ENCODE peak calls at places on chromosomes 5 and 9, in four cellular contexts. Z, B, J and V are unnamed samples.

GRCh38 chr9:6054280-6055099 is 39.1 kb upstream of the RANBP6 start:
- DNase-seq in Z (no peak), B (peak; percentile 65), J (peak; percentile 45), V (peak; percentile 78)

GRCh38 chr9:10130061-10130675 is 482.6 kb downstream of the PTPRD start:
- DNase-seq in Z (no peak), B (no peak), J (no peak), V (no peak)

GRCh38 chr5:177304392-177305119 is 957 bp downstream of the PRELID1 start:
- DNase-seq in Z (no peak), B (peak; percentile 55), J (peak; percentile 52), V (no peak)

GRCh38 chr5:109411627-109412026 is 1.9 kb upstream of the PJA2 start:
- DNase-seq in Z (no peak), B (no peak), J (peak; percentile 21), V (peak; percentile 24)

GRCh38 chr9:437066-438015 is 222.7 kb downstream of the DOCK8 start:
- DNase-seq in Z (no peak), B (no peak), J (no peak), V (no peak)

GRCh38 chr5:158943057-158943456 is 156.7 kb downstream of the EBF1 start:
- DNase-seq in Z (no peak), B (peak; percentile 18), J (no peak), V (peak; percentile 16)

GRCh38 chr5:128551476-128551875 is 13.4 kb upstream of the FBN2 start:
- DNase-seq in Z (no peak), B (no peak), J (no peak), V (no peak)

GRCh38 chr9:88106492-88106891 is 31.8 kb downstream of the SPATA31C2 start:
- DNase-seq in Z (no peak), B (no peak), J (no peak), V (peak; percentile 54)

GRCh38 chr5:55426455-55426854 is 108.3 kb downstream of the PLPP1 start:
- DNase-seq in Z (no peak), B (no peak), J (no peak), V (no peak)

GRCh38 chr9:81080900-81081299 is 608.4 kb downstream of the TLE1 start:
- DNase-seq in Z (no peak), B (no peak), J (no peak), V (no peak)

GRCh38 chr5:136035837-136036236 is 7.0 kb downstream of the TGFBI start:
- DNase-seq in Z (no peak), B (no peak), J (no peak), V (no peak)

GRCh38 chr9:136056546-136057235 is 38.4 kb downstream of the NACC2 start:
- DNase-seq in Z (no peak), B (no peak), J (no peak), V (no peak)

GRCh38 chr5:68216737-68217231 is 1.2 kb downstream of the PIK3R1 start:
- DNase-seq in Z (no peak), B (no peak), J (no peak), V (no peak)

GRCh38 chr5:14743601-14744295 is 79.2 kb downstream of the OTULIN start:
- DNase-seq in Z (no peak), B (no peak), J (no peak), V (no peak)

GRCh38 chr5:178786859-178787499 is 56.5 kb upstream of the ZNF354A start:
- DNase-seq in Z (no peak), B (peak; percentile 28), J (no peak), V (no peak)

GRCh38 chr9:69470186-69470977 is 145.4 kb downstream of the ENTREP1 start:
- DNase-seq in Z (no peak), B (peak; percentile 28), J (no peak), V (no peak)

GRCh38 chr9:82650368-82650767 is 412.6 kb downstream of the RASEF start:
- DNase-seq in Z (no peak), B (no peak), J (no peak), V (no peak)

GRCh38 chr5:82985763-82986162 is 91.4 kb downstream of the TMEM167A start:
- DNase-seq in Z (no peak), B (peak; percentile 68), J (no peak), V (no peak)

GRCh38 chr5:35856186-35857003 is at the start of gene IL7R:
- DNase-seq in Z (no peak), B (no peak), J (no peak), V (no peak)

GRCh38 chr5:25020454-25020853 is 375.7 kb upstream of the CDH10 start:
- DNase-seq in Z (no peak), B (no peak), J (no peak), V (no peak)

GRCh38 chr9:38681747-38682227 is 38.1 kb downstream of the FAM240B start:
- DNase-seq in Z (no peak), B (no peak), J (no peak), V (no peak)

GRCh38 chr5:73288803-73289720 is 116.1 kb downstream of the TMEM174 start:
- DNase-seq in Z (no peak), B (no peak), J (no peak), V (no peak)

GRCh38 chr9:113589890-113590289 is 126.4 kb downstream of the RGS3 start:
- DNase-seq in Z (no peak), B (peak; percentile 35), J (no peak), V (no peak)
- TF ChIP-seq CEBPB in Z (no peak), B (no peak), J (no peak), V (no peak)

GRCh38 chr9:84974258-84974657 is 304.7 kb downstream of the NTRK2 start:
- DNase-seq in Z (no peak), B (no peak), J (no peak), V (no peak)

GRCh38 chr9:84966876-84967830 is 297.6 kb downstream of the NTRK2 start:
- DNase-seq in Z (no peak), B (peak; percentile 4), J (peak; percentile 12), V (no peak)

GRCh38 chr9:84969084-84969483 is 299.6 kb downstream of the NTRK2 start:
- DNase-seq in Z (no peak), B (no peak), J (no peak), V (no peak)

GRCh38 chr9:84969736-84970135 is 300.2 kb downstream of the NTRK2 start:
- DNase-seq in Z (no peak), B (no peak), J (no peak), V (no peak)

DNA sequence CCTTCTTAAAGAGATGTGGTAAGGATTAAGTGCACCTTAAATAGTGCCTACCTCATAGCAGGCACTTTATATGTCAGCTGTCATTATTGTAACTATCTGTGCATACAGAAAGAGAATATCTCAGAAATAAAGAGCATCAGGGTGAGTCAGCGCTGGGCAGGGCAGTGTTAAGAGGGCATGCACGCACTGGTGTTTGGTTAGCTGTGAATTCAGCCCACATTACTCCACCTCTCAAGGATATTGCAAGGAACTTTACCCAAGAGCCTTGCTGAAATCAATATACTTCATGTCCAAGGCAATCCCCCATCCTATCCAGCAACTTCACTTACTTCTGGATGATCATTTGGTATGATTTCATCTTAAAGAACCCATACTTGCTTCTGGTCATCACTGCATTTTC is 300.9 kb downstream of the NTRK2 start:
- DNase-seq in Z (no peak), B (no peak), J (no peak), V (no peak)
- TF ChIP-seq ZBTB33 in Z (no peak), B (no peak), J (no peak), V (no peak)

DNA sequence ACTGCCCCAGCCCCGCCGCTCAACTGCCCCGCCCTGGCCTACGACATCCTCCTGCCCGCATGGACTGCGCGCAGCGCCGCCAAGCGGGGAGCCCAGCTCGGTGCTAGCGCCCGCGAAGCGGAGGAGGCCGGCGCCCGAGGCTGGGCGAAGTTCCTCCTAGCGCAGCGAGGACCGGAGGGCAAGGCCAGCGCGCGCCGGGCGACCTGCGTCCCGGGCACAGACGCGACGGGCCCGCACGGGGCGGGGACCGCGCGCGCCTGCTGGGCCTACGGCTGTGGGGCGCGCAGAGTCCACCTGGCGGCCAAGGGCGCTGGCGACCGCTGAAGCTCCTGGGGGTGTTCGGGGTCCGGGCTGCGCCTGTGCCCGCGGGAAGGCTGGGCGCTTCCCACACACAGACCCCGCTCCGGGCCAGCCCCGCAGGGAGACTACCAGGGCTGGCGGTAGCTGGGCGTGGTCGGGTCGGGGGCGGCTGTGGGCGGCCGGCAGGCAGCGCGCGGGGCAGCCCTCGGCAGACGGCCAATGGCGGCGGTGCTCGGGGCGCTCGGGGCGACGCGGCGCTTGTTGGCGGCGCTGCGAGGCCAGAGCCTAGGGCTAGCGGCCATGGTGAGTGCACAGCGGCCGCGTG is at the start of gene PCBD2:
- DNase-seq in Z (peak; percentile 73), B (peak; percentile 80), J (peak; percentile 94), V (peak; percentile 83)
- TF ChIP-seq POLR2A in Z (peak; percentile 82), B (peak; percentile 74), J (peak; percentile 68), V (peak; percentile 53)

DNA sequence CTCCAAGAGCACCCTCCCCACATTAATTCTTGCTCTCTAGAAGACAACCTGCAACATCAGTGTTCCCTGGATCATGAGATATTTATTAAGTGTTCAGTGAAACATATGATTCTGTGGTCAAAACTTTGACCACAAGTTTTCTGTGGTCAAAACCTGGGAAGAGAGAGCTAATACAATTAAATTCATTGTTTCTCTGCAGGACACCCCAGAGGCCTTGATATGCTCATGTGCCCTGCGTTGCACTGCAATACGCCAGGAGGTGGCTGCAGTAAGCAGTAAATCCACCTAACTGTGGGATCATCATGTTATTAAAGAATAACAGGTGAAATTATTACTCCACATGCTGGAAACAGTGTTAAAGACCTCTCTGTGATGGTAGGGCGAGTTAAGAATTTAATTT is 109.3 kb upstream of the SPDL1 start:
- DNase-seq in Z (no peak), B (no peak), J (no peak), V (no peak)
- TF ChIP-seq CEBPB in Z (no peak), B (no peak), J (no peak), V (no peak)

DNA sequence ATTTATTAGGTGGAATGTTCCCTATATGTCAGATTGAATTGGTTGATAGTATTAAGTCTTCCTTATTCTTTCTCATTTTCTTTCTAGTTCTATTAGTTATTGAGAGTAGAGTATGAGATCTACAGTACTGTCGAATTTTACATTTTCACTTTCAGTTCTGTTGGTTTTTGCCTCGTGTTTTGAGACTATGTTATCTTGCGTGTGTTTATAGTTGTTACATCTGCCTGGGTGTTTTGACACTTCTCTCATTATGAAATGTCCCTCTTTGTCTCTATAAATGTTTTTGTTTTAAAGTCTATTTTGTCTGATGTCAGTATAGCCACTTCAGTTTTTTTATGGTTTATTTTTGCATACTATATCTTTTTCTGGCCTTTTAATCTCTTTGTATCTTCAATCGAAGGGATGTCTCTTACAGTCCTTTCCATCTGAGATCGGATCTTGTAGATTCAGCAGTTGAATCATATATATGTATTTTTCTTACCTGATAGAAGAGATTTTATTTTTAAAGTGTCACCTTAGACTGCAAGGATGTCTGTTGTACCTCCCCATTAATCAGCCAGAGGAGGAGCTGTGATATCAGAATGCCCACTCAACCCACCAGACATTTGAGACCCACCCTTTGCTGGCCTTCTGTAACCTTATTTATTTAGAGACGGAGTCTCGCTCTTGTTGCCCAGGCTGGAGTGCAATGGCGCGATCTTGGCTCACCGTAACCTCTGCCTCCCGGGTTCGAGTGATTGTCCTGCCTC is 20.7 kb downstream of the EHMT1 start:
- DNase-seq in Z (no peak), B (no peak), J (no peak), V (no peak)
- TF ChIP-seq ZBTB33 in Z (no peak), B (no peak), J (no peak), V (no peak)

GRCh38 chr9:120764476-120764875 is 28.7 kb downstream of the FBXW2 start:
- DNase-seq in Z (no peak), B (no peak), J (no peak), V (no peak)
- TF ChIP-seq POLR2A in Z (no peak), B (no peak), J (no peak), V (no peak)

DNA sequence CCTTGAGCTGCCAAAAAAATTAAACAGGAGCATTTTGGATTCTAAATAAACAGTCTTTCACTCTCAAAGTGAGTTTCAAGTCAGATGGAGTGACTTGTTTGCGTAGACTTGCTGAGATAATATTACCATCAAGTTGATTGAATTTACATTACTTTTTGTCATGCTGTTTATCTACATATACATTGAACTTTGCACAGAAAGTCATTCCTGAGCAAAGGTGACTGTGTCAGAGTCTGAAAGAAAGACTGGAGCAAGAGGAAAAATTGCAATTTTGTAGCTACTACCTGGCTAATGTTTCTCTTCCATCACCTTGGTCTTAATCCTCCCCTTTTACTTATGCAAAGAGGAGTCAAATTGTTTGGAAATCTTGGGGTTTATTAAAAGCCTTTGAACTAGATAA is 179.4 kb downstream of the PTTG1 start:
- DNase-seq in Z (no peak), B (no peak), J (no peak), V (no peak)
- TF ChIP-seq CEBPB in Z (no peak), B (no peak), J (no peak), V (no peak)